ENCODE peak calls at places on chromosomes 7 and 10, in seven cellular contexts. P, Z, G, C, Y, I and E are unnamed samples.

GRCh38 chr7:105934577-105935185 is 28.4 kb upstream of the CDHR3 start:
- DNase-seq in P (no peak), Z (no peak), G (no peak), C (no peak), Y (no peak), I (no peak), E (no peak)

GRCh38 chr7:23093111-23093510 is 12.5 kb upstream of the KLHL7 start:
- DNase-seq in P (no peak), Z (no peak), G (no peak), C (no peak), Y (no peak), I (no peak), E (no peak)

GRCh38 chr10:124802313-124802675 is 675 bp downstream of the ABRAXAS2 start:
- DNase-seq in P (no peak), Z (peak; percentile 2), G (no peak), C (peak; percentile 15), Y (no peak), I (peak; percentile 31), E (no peak)

GRCh38 chr10:132421377-132422168 is 24.6 kb downstream of the PWWP2B start:
- DNase-seq in P (peak; percentile 81), Z (no peak), G (peak; percentile 78), C (peak; percentile 76), Y (no peak), I (no peak), E (peak; percentile 91)

GRCh38 chr7:145478551-145478950 is 638.0 kb upstream of the CNTNAP2 start:
- DNase-seq in P (no peak), Z (no peak), G (no peak), C (no peak), Y (no peak), I (no peak), E (no peak)

GRCh38 chr10:17029581-17030271 is 99.9 kb downstream of the CUBN start:
- DNase-seq in P (peak; percentile 86), Z (peak; percentile 65), G (peak; percentile 73), C (no peak), Y (peak; percentile 54), I (peak; percentile 96), E (peak; percentile 82)

GRCh38 chr10:13885238-13885990 is 298.6 kb downstream of the PRPF18 start:
- DNase-seq in P (no peak), Z (no peak), G (no peak), C (no peak), Y (no peak), I (no peak), E (no peak)

GRCh38 chr10:125392140-125392539 is 231.8 kb upstream of the CTBP2 start:
- DNase-seq in P (no peak), Z (no peak), G (no peak), C (no peak), Y (no peak), I (no peak), E (no peak)

GRCh38 chr10:114384181-114384580 is 20.1 kb downstream of the AFAP1L2 start:
- DNase-seq in P (no peak), Z (no peak), G (no peak), C (no peak), Y (no peak), I (no peak), E (no peak)